ENCODE peak calls at places on chromosomes 3 and 15, in eight cellular contexts. V is cardiac muscle cell, Y is psoas muscle, M is kidney epithelial cell, A is PC-3, G is adrenal gland, J is IMR-90, B is lower lobe of right lung. F is an unnamed sample. For H3K27me3 and H3K36me3, the result is how much of the 10 kb centered on the place peaks cover.

GRCh38 chr3:135558906-135559305 is 406.6 kb upstream of the PPP2R3A start:
- DNase-seq in V (no peak), Y (no peak), M (no peak), A (no peak), G (no peak), J (no peak), B (no peak), F (no peak)

GRCh38 chr3:76043746-76044145 is 258.4 kb upstream of the ZNF717 start:
- DNase-seq in V (no peak), Y (no peak), M (no peak), A (no peak), G (no peak), J (no peak), B (no peak), F (no peak)

GRCh38 chr3:125281411-125281810 is 68.9 kb upstream of the SLC12A8 start:
- DNase-seq in V (peak), Y (no peak), M (no peak), A (no peak), G (no peak), J (no peak), B (no peak), F (no peak)

GRCh38 chr3:60742606-60743145 is 508.6 kb downstream of the FHIT start:
- DNase-seq in V (peak), Y (peak), M (peak), A (peak), G (no peak), J (peak), B (no peak), F (no peak)

GRCh38 chr15:51758645-51759044 is 7.2 kb downstream of the TMOD2 start:
- DNase-seq in V (peak), Y (peak), M (no peak), A (no peak), G (peak), J (peak), B (no peak), F (peak)

GRCh38 chr3:177201707-177202397 is 4.6 kb upstream of the TBL1XR1 start:
- DNase-seq in V (peak), Y (no peak), M (no peak), A (peak), G (no peak), J (peak), B (no peak), F (no peak)

GRCh38 chr15:35674873-35675781 is 129.2 kb upstream of the DPH6 start:
- DNase-seq in V (peak), Y (no peak), M (no peak), A (no peak), G (no peak), J (peak), B (no peak), F (no peak)

GRCh38 chr3:135994708-135995335 is 29.3 kb downstream of the PPP2R3A start:
- DNase-seq in V (no peak), Y (no peak), M (no peak), A (no peak), G (no peak), J (no peak), B (no peak), F (no peak)

GRCh38 chr3:42489937-42490227 is 12.6 kb upstream of the VIPR1 start:
- DNase-seq in V (no peak), Y (no peak), M (no peak), A (no peak), G (no peak), J (no peak), B (no peak), F (no peak)

GRCh38 chr3:73661262-73661661 is 36.5 kb upstream of the PDZRN3 start:
- DNase-seq in V (peak), Y (no peak), M (peak), A (no peak), G (no peak), J (peak), B (no peak), F (no peak)

GRCh38 chr3:188170461-188171459 is 16.8 kb downstream of the LPP start:
- DNase-seq in V (no peak), Y (no peak), M (no peak), A (peak), G (no peak), J (no peak), B (no peak), F (no peak)

GRCh38 chr3:10292505-10293419 is at the start of gene GHRL:
- DNase-seq in V (peak), Y (no peak), M (no peak), A (no peak), G (no peak), J (no peak), B (peak), F (no peak)

GRCh38 chr3:156577731-156578130 is 22.8 kb upstream of the SSR3 start:
- DNase-seq in V (no peak), Y (no peak), M (no peak), A (peak), G (no peak), J (peak), B (no peak), F (no peak)

GRCh38 chr3:170467007-170467406 is 48.3 kb downstream of the CLDN11 start:
- DNase-seq in V (no peak), Y (no peak), M (no peak), A (no peak), G (no peak), J (no peak), B (no peak), F (no peak)

GRCh38 chr3:178195824-178196223 is 340.4 kb upstream of the KCNMB2 start:
- DNase-seq in V (peak), Y (no peak), M (peak), A (peak), G (peak), J (peak), B (no peak), F (no peak)

DNA sequence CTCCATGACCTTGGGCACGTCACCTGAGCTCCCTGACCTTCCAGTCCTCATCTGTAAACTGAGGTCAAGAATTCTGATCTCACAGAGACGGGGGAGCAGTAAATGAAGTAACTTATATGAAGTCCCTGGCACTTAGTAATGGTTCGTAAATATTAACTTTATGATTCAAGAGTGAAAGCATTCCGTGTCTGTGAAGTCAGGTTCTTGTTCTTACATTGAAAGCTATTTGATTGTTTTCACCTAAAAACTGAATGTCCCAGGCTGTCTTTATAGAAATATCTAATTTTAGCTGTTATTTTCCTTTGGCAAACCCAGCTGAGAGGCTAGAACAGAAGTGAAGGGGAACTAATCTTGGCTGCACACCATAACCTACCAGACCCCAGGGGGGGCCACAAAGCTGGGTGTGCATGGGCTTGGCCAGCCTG is 84.5 kb downstream of the CHSY1 start:
- DNase-seq in V (no peak), Y (no peak), M (no peak), A (peak), G (no peak), J (peak), B (no peak), F (no peak)
- H3K4me3 ChIP-seq in V (no peak), Y (no peak), M (no peak), A (peak), G (no peak), J (no peak), B (peak), F (no peak)

DNA sequence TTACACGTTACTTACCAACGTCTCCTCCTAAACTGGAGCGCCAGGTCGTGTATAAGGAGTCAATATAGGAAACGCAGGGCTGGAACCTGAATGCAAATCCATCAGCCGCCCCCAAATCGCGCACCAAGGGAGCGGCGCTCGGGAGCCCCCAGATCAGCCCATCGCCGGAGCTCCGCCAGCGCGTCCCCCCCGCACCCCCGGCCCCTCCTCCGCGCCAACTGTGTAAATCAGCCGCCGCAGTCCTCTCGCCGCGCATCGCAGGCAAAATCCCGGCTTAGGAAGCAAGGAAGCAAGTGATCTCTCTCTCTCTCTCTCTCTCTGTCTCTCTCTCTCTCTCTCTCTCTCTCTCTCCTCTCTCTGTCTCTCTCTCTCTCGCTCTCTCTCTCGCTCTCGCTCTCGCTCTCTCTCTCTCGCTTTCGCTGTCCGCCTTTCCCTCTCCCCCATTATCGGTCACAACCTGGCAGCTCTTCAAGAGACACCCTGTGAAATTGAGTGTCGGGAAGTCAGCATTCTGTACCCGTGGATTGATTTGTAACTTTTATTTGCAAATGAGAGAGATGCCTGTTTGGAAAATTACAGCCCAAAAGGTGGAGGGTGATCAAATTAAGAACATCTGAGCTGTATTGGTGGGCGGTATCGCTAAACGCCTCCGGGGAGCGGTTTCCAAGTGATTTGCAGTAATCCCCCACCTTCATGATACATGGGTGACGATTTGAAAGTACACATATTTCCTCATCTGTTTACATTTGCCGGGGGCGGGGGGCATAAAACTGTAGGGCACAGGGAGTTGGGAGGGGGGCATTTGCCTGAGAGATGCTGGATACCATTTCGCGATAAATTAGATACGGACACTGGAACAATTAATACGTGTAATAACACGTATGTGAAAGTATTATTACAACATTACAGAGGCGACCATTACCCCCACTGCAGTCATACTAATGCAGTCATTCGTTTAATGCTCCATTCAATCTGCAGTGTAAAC is 685 bp upstream of the SLITRK3 start:
- DNase-seq in V (no peak), Y (peak), M (no peak), A (no peak), G (no peak), J (no peak), B (no peak), F (peak)
- H3K27me3 ChIP-seq in V (half or more), Y (under half), M (half or more), A (under half), G (half or more), J (under half), B (half or more), F (half or more)

GRCh38 chr3:189897406-189897805 is 223.3 kb downstream of the P3H2 start:
- DNase-seq in V (no peak), Y (no peak), M (no peak), A (no peak), G (no peak), J (no peak), B (no peak), F (no peak)
- H3K36me3 ChIP-seq in V (under half), Y (under half), M (under half), A (under half), G (under half), J (under half), B (under half), F (under half)

GRCh38 chr3:48685603-48686511 is at the start of gene NCKIPSD:
- DNase-seq in V (peak), Y (peak), M (no peak), A (peak), G (peak), J (peak), B (peak), F (peak)

GRCh38 chr3:48682786-48683185 is 2.9 kb downstream of the NCKIPSD start:
- DNase-seq in V (no peak), Y (no peak), M (no peak), A (no peak), G (no peak), J (no peak), B (no peak), F (no peak)

GRCh38 chr3:48684480-48685143 is 1.1 kb downstream of the NCKIPSD start:
- DNase-seq in V (peak), Y (no peak), M (no peak), A (no peak), G (peak), J (peak), B (peak), F (no peak)

GRCh38 chr3:48685293-48685602 is 467 bp downstream of the NCKIPSD start:
- DNase-seq in V (no peak), Y (no peak), M (no peak), A (no peak), G (no peak), J (no peak), B (no peak), F (no peak)

GRCh38 chr3:48684054-48684349 is 1.7 kb downstream of the NCKIPSD start:
- DNase-seq in V (peak), Y (no peak), M (no peak), A (no peak), G (no peak), J (no peak), B (no peak), F (no peak)
- H3K4me3 ChIP-seq in V (no peak), Y (peak), M (no peak), A (peak), G (peak), J (peak), B (peak), F (no peak)

GRCh38 chr3:27717200-27717852 is 4.8 kb downstream of the EOMES start:
- DNase-seq in V (no peak), Y (no peak), M (no peak), A (no peak), G (no peak), J (no peak), B (no peak), F (no peak)
- H3K27me3 ChIP-seq in V (half or more), Y (under half), M (half or more), A (under half), G (half or more), J (half or more), B (half or more), F (under half)

DNA sequence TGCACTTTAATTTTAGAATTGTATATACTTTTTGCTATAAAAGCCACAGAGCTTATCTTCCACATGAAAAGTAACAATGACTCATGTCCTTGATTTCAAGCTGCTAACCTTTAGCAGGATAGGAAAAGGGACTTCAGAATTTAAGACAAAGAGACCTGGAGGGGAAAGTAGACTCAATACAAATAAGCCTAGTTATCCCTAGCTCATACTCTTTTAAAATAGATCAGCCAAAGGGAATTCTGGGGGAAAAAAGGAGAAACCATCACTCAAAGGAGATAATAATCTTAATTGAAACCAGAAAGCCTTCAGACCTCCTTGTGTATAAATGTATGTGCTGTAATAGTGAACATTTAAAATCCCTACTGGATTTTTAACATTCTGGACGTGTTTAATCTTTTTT is 930.3 kb downstream of the NTRK3 start:
- DNase-seq in V (no peak), Y (no peak), M (no peak), A (no peak), G (no peak), J (no peak), B (no peak), F (no peak)
- H3K36me3 ChIP-seq in V (under half), Y (under half), M (under half), A (under half), G (under half), J (under half), B (under half), F (under half)

DNA sequence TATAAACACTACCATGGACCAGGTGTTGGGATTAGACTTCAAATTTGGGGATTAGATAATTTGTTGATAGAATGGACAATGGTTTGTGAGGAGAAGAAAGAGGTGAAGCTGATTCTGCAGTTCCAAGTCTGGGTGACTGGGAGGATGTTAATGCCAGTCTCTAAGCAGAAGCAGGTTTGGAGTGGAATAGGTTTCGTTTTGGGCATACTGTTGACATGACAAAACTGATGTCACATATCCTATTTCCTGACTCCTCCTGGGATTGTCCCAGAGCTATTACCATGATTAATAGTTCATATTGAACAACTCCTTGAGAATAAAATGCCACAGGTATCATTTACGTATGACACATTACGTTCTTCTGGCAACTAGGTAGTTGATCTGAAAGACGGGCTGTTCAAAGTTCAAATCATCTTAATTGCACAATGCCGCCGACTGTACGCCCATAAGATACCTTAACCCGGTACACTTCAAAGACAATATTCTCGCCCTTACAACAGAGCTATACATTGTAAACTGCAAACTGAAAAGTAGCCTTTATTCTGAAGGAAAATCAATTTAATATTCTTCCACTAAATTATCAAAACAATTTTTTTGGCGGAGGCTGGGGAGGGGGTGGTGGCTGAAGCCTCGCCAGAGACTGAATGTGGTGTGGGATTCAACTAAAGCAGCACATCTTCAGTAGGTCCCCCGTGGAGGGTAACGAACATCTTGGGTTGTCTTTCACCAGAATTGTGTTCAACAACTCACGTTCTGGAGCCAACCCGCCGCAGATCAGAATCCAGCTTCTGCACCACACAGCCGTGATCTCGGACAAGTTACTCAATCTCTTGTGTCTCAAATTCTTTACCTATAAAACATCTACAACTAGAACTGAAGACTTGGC is 1.2 kb upstream of the RAB5A start:
- DNase-seq in V (no peak), Y (no peak), M (no peak), A (peak), G (peak), J (no peak), B (no peak), F (no peak)
- H3K4me3 ChIP-seq in V (peak), Y (peak), M (peak), A (peak), G (peak), J (peak), B (peak), F (peak)

GRCh38 chr15:74308643-74308945 is 58.9 kb downstream of the CYP11A1 start:
- DNase-seq in V (no peak), Y (no peak), M (no peak), A (no peak), G (no peak), J (no peak), B (no peak), F (no peak)
- H3K27me3 ChIP-seq in V (under half), Y (under half), M (half or more), A (under half), G (under half), J (half or more), B (under half), F (under half)

F was measured in MG63.